ENCODE peak calls at places on chromosomes 12 and 14, in six cellular contexts. F is sigmoid colon, M is Panc1, I is spleen, P is suprapubic skin, G is breast epithelium. N is an unnamed sample.

GRCh38 chr12:115983226-115983798 is 294.2 kb downstream of the MED13L start:
- DNase-seq in I (no peak), G (no peak), M (no peak), P (no peak), F (no peak), N (no peak)

GRCh38 chr14:50351016-50351415 is 38.9 kb downstream of the DMAC2L start:
- DNase-seq in P (no peak), G (no peak), F (no peak), M (no peak), I (no peak), N (no peak)

GRCh38 chr14:87283547-87283946 is 709.4 kb downstream of the GALC start:
- DNase-seq in P (no peak), M (no peak), I (no peak), G (no peak), F (no peak), N (no peak)

GRCh38 chr12:92297932-92298681 is 152.5 kb upstream of the BTG1 start:
- DNase-seq in I (no peak), P (no peak), M (no peak), G (no peak), F (no peak), N (no peak)

GRCh38 chr12:89353188-89353822 is 1.0 kb upstream of the DUSP6 start:
- DNase-seq in I (no peak), F (peak; percentile 86), P (peak; percentile 85), M (no peak), G (peak; percentile 74), N (peak; percentile 68)

GRCh38 chr14:102878174-102878969 is 44.1 kb upstream of the AMN start:
- DNase-seq in M (no peak), I (no peak), G (no peak), P (no peak), F (no peak), N (no peak)

GRCh38 chr12:81080431-81080983 is 2.6 kb downstream of the ACSS3 start:
- DNase-seq in F (no peak), I (no peak), P (no peak), M (no peak), G (no peak), N (peak; percentile 30)

GRCh38 chr12:82857911-82858533 is 171.3 kb downstream of the TMTC2 start:
- DNase-seq in M (no peak), P (no peak), G (no peak), F (no peak), I (no peak), N (no peak)

GRCh38 chr14:96598332-96598928 is 96.2 kb downstream of the PAPOLA start:
- DNase-seq in G (no peak), F (no peak), M (no peak), I (peak; percentile 45), P (no peak), N (no peak)

GRCh38 chr14:105305769-105306168 is 5.0 kb upstream of the BRF1 start:
- DNase-seq in G (no peak), P (no peak), F (no peak), M (no peak), I (no peak), N (no peak)

GRCh38 chr12:49673446-49674317 is 33.5 kb downstream of the FMNL3 start:
- DNase-seq in I (peak; percentile 86), G (peak; percentile 81), M (no peak), F (peak; percentile 98), P (peak; percentile 93), N (peak; percentile 86)

GRCh38 chr12:12977231-12977630 is 22.8 kb downstream of the HEBP1 start:
- DNase-seq in F (no peak), I (no peak), M (no peak), P (no peak), G (no peak), N (no peak)

GRCh38 chr12:67025543-67026114 is 243.5 kb upstream of the CAND1 start:
- DNase-seq in P (no peak), G (no peak), I (no peak), F (no peak), M (peak; percentile 24), N (no peak)

GRCh38 chr12:120822832-120823503 is 81.2 kb downstream of the SPPL3 start:
- DNase-seq in P (no peak), M (no peak), G (no peak), I (no peak), F (no peak), N (no peak)

GRCh38 chr14:58693048-58693447 is 55.3 kb downstream of the DACT1 start:
- DNase-seq in G (no peak), M (no peak), P (no peak), I (no peak), F (no peak), N (no peak)

GRCh38 chr12:31323466-31324115 is 2.4 kb downstream of the SINHCAF start:
- DNase-seq in F (peak; percentile 77), I (peak; percentile 92), P (peak; percentile 82), G (peak; percentile 61), M (no peak), N (peak; percentile 44)

GRCh38 chr12:15192721-15193120 is 28.5 kb downstream of the RERG start:
- DNase-seq in G (no peak), M (no peak), P (no peak), I (no peak), F (no peak), N (no peak)

GRCh38 chr14:103925316-103925715 is 2.9 kb upstream of the TDRD9 start:
- DNase-seq in P (peak; percentile 35), M (no peak), F (no peak), G (no peak), I (no peak), N (no peak)

GRCh38 chr12:41254546-41254945 is 66.4 kb downstream of the PDZRN4 start:
- DNase-seq in I (no peak), P (no peak), F (no peak), G (no peak), M (no peak), N (no peak)

GRCh38 chr12:95548539-95549391 is 2.5 kb downstream of the USP44 start:
- DNase-seq in G (no peak), M (no peak), F (peak; percentile 83), I (peak; percentile 89), P (no peak), N (peak; percentile 43)

GRCh38 chr14:68685419-68686211 is 107.3 kb downstream of the ZFP36L1 start:
- DNase-seq in M (no peak), I (peak; percentile 91), P (peak; percentile 48), G (no peak), F (peak; percentile 63), N (no peak)
- TF ChIP-seq POLR2AphosphoS5 in M (no peak), I (peak; percentile 78), P (no peak), G (no peak), F (no peak), N (no peak)

GRCh38 chr12:10214877-10215267 is 2.2 kb downstream of the GABARAPL1 start:
- DNase-seq in G (no peak), I (no peak), M (no peak), F (no peak), P (no peak), N (no peak)

GRCh38 chr12:10218021-10218420 is 5.3 kb downstream of the GABARAPL1 start:
- DNase-seq in F (no peak), M (no peak), G (no peak), I (no peak), P (no peak), N (no peak)

GRCh38 chr12:10213168-10214130 is 772 bp downstream of the GABARAPL1 start:
- DNase-seq in M (no peak), G (peak; percentile 71), F (peak; percentile 93), P (peak; percentile 93), I (peak; percentile 88), N (peak; percentile 70)

GRCh38 chr12:10214131-10214876 is 1.6 kb downstream of the GABARAPL1 start:
- DNase-seq in I (no peak), F (no peak), M (no peak), G (no peak), P (no peak), N (no peak)

DNA sequence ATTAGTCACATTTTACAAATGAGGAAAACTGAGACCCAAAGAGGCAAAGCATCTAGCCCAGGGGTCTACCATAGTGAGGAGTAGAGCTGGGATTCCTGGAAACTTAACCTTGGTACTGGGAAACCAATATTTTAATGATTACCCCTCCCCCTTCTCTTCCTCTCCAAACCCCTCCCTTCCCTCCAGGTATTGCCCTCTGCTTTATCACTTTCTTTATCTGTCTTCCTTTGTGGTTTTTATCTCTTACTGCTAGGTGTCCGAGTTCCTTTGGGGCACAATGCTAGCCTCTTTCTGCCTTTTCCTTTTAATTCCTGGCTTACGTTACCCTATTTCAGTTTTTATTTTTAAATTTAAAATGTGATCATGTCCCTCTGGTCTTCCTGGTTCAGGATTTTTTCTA is 2.8 kb downstream of the GABARAPL1 start:
- DNase-seq in F (no peak), P (no peak), I (no peak), G (no peak), M (no peak), N (no peak)
- H3K4me3 ChIP-seq in F (peak overlapping the region; percentile 68), P (peak overlapping the region; percentile 75), I (no peak overlapping the region), G (peak overlapping the region; percentile 82), M (peak overlapping the region; percentile 72), N (peak overlapping the region; percentile 59)

GRCh38 chr12:53011889-53012288 is 5.6 kb downstream of the EIF4B start:
- DNase-seq in P (no peak), M (no peak), I (no peak), F (no peak), G (no peak), N (no peak)
- H3K4me1 ChIP-seq in P (peaks cover 51% of the 10 kb centered on the region), M (peaks cover 28% of the 10 kb centered on the region), I (peaks cover 79% of the 10 kb centered on the region), F (peaks cover 44% of the 10 kb centered on the region), G (peaks cover 17% of the 10 kb centered on the region), N (peaks cover 15% of the 10 kb centered on the region)

GRCh38 chr12:19885092-19885813 is 446.0 kb downstream of the AEBP2 start:
- DNase-seq in I (no peak), G (no peak), M (no peak), F (no peak), P (no peak), N (no peak)
- TF ChIP-seq POLR2AphosphoS5 in I (no peak), G (no peak), M (no peak), F (peak; percentile 41), P (no peak), N (no peak)